ENCODE peak calls at places on chromosomes 2 and 18, in nine cellular contexts. One of them, this sample, is unnamed. For H3K4me1, the result is how much of the 10 kb centered on the place peaks cover.

GRCh38 chr2:69945447-69945846 is 16.0 kb downstream of the ASPRV1 start:
- DNase-seq in Karpas-422: no peak
- DNase-seq in hepatocyte: no peak
- DNase-seq in mesendoderm: no peak
- DNase-seq in mammary epithelial cell: peak
- DNase-seq in kidney: peak
- DNase-seq in GM23338: no peak
- DNase-seq in endodermal cell: no peak
- DNase-seq in uterus: no peak
- DNase-seq in this sample: no peak

GRCh38 chr2:35978218-35978617 is 377.4 kb upstream of the CRIM1 start:
- DNase-seq in uterus: no peak
- DNase-seq in GM23338: no peak
- DNase-seq in mammary epithelial cell: no peak
- DNase-seq in kidney: no peak
- DNase-seq in mesendoderm: no peak
- DNase-seq in endodermal cell: no peak
- DNase-seq in hepatocyte: no peak
- DNase-seq in Karpas-422: no peak
- DNase-seq in this sample: no peak

GRCh38 chr2:207133862-207134519 is 31.8 kb downstream of the KLF7 start:
- DNase-seq in kidney: peak
- DNase-seq in mesendoderm: peak
- DNase-seq in uterus: peak
- DNase-seq in GM23338: peak
- DNase-seq in endodermal cell: no peak
- DNase-seq in hepatocyte: peak
- DNase-seq in Karpas-422: no peak
- DNase-seq in mammary epithelial cell: no peak
- DNase-seq in this sample: peak

GRCh38 chr18:77209587-77209986 is 40.1 kb upstream of the GALR1 start:
- DNase-seq in hepatocyte: no peak
- DNase-seq in mammary epithelial cell: no peak
- DNase-seq in GM23338: no peak
- DNase-seq in endodermal cell: no peak
- DNase-seq in Karpas-422: no peak
- DNase-seq in uterus: no peak
- DNase-seq in mesendoderm: no peak
- DNase-seq in kidney: peak
- DNase-seq in this sample: no peak

GRCh38 chr18:73752546-73752945 is 395.1 kb downstream of the FBXO15 start:
- DNase-seq in uterus: no peak
- DNase-seq in GM23338: no peak
- DNase-seq in kidney: no peak
- DNase-seq in hepatocyte: no peak
- DNase-seq in mammary epithelial cell: peak
- DNase-seq in mesendoderm: no peak
- DNase-seq in Karpas-422: no peak
- DNase-seq in endodermal cell: no peak
- DNase-seq in this sample: no peak

GRCh38 chr2:240913810-240914644 is 7.9 kb downstream of the CROCC2 start:
- DNase-seq in uterus: peak
- DNase-seq in mesendoderm: peak
- DNase-seq in GM23338: peak
- DNase-seq in endodermal cell: peak
- DNase-seq in kidney: peak
- DNase-seq in hepatocyte: peak
- DNase-seq in Karpas-422: peak
- DNase-seq in mammary epithelial cell: no peak
- DNase-seq in this sample: peak

GRCh38 chr2:215868886-215869285 is 144.5 kb downstream of the MREG start:
- DNase-seq in endodermal cell: no peak
- DNase-seq in uterus: no peak
- DNase-seq in mammary epithelial cell: no peak
- DNase-seq in mesendoderm: no peak
- DNase-seq in GM23338: no peak
- DNase-seq in hepatocyte: no peak
- DNase-seq in kidney: no peak
- DNase-seq in Karpas-422: no peak
- DNase-seq in this sample: no peak

GRCh38 chr2:68185541-68186164 is 28.0 kb downstream of the PNO1 start:
- DNase-seq in mammary epithelial cell: peak
- DNase-seq in hepatocyte: peak
- DNase-seq in kidney: no peak
- DNase-seq in GM23338: peak
- DNase-seq in Karpas-422: peak
- DNase-seq in uterus: no peak
- DNase-seq in endodermal cell: peak
- DNase-seq in mesendoderm: peak
- DNase-seq in this sample: peak

GRCh38 chr18:41967680-41968079 is 12.6 kb downstream of the PIK3C3 start:
- DNase-seq in GM23338: no peak
- DNase-seq in mesendoderm: no peak
- DNase-seq in kidney: no peak
- DNase-seq in hepatocyte: no peak
- DNase-seq in mammary epithelial cell: no peak
- DNase-seq in Karpas-422: no peak
- DNase-seq in uterus: no peak
- DNase-seq in endodermal cell: no peak
- DNase-seq in this sample: no peak

GRCh38 chr2:101574622-101575021 is 99.7 kb upstream of the RFX8 start:
- DNase-seq in uterus: no peak
- DNase-seq in GM23338: no peak
- DNase-seq in endodermal cell: no peak
- DNase-seq in kidney: no peak
- DNase-seq in hepatocyte: no peak
- DNase-seq in mammary epithelial cell: no peak
- DNase-seq in Karpas-422: no peak
- DNase-seq in mesendoderm: peak
- DNase-seq in this sample: no peak

GRCh38 chr2:62527478-62528210 is 21.6 kb upstream of the TMEM17 start:
- DNase-seq in mesendoderm: no peak
- DNase-seq in kidney: no peak
- DNase-seq in Karpas-422: no peak
- DNase-seq in endodermal cell: no peak
- DNase-seq in uterus: no peak
- DNase-seq in GM23338: no peak
- DNase-seq in hepatocyte: no peak
- DNase-seq in mammary epithelial cell: no peak
- DNase-seq in this sample: no peak

GRCh38 chr18:62737474-62737873 is 22.1 kb downstream of the PHLPP1 start:
- DNase-seq in Karpas-422: no peak
- DNase-seq in uterus: no peak
- DNase-seq in GM23338: peak
- DNase-seq in mammary epithelial cell: no peak
- DNase-seq in kidney: no peak
- DNase-seq in mesendoderm: peak
- DNase-seq in endodermal cell: no peak
- DNase-seq in hepatocyte: no peak
- DNase-seq in this sample: no peak

GRCh38 chr18:62741584-62741983 is 26.2 kb downstream of the PHLPP1 start:
- DNase-seq in hepatocyte: peak
- DNase-seq in Karpas-422: no peak
- DNase-seq in GM23338: no peak
- DNase-seq in mesendoderm: no peak
- DNase-seq in mammary epithelial cell: no peak
- DNase-seq in uterus: no peak
- DNase-seq in kidney: no peak
- DNase-seq in endodermal cell: no peak
- DNase-seq in this sample: no peak

GRCh38 chr18:62741118-62741566 is 25.8 kb downstream of the PHLPP1 start:
- DNase-seq in GM23338: peak
- DNase-seq in endodermal cell: no peak
- DNase-seq in uterus: peak
- DNase-seq in Karpas-422: peak
- DNase-seq in mesendoderm: peak
- DNase-seq in kidney: no peak
- DNase-seq in mammary epithelial cell: peak
- DNase-seq in hepatocyte: peak
- DNase-seq in this sample: peak

GRCh38 chr18:62738638-62739037 is 23.3 kb downstream of the PHLPP1 start:
- DNase-seq in endodermal cell: no peak
- DNase-seq in hepatocyte: no peak
- DNase-seq in Karpas-422: no peak
- DNase-seq in mesendoderm: no peak
- DNase-seq in kidney: no peak
- DNase-seq in mammary epithelial cell: no peak
- DNase-seq in uterus: no peak
- DNase-seq in GM23338: no peak
- DNase-seq in this sample: no peak

DNA sequence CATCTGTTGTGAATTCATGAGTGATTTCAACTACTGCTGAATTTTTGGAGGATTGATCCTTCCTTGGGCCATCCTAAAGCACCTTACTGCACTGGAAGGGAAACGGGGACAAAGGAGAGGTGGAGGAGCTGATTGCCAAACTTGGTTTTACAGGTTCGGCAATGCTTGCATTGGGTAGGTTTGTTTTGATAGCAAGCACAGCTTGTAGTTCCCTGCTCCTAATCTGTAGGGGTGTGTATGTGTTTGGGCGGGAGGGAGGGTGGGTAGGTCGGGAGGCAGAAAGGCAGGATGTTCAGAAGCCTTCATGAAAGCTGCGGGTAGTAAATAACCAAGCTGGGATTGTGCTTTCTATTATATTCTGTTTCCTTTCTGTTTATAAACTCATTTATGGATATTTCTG is 24.6 kb downstream of the PHLPP1 start:
- DNase-seq in GM23338: no peak
- DNase-seq in kidney: no peak
- DNase-seq in Karpas-422: no peak
- DNase-seq in mesendoderm: no peak
- DNase-seq in uterus: no peak
- DNase-seq in hepatocyte: no peak
- DNase-seq in endodermal cell: no peak
- DNase-seq in mammary epithelial cell: no peak
- DNase-seq in this sample: no peak
- H3K27ac ChIP-seq in GM23338: peak
- H3K27ac ChIP-seq in kidney: no peak
- H3K27ac ChIP-seq in Karpas-422: no peak
- H3K27ac ChIP-seq in mesendoderm: no peak
- H3K27ac ChIP-seq in uterus: peak
- H3K27ac ChIP-seq in hepatocyte: peak
- H3K27ac ChIP-seq in endodermal cell: no peak
- H3K27ac ChIP-seq in mammary epithelial cell: no peak
- H3K27ac ChIP-seq in this sample: peak

GRCh38 chr2:134668821-134669220 is 50.0 kb downstream of the TMEM163 start:
- DNase-seq in kidney: no peak
- DNase-seq in endodermal cell: peak
- DNase-seq in Karpas-422: no peak
- DNase-seq in mesendoderm: no peak
- DNase-seq in GM23338: no peak
- DNase-seq in uterus: no peak
- DNase-seq in hepatocyte: no peak
- DNase-seq in mammary epithelial cell: no peak
- DNase-seq in this sample: peak

GRCh38 chr2:134669731-134670669 is 48.8 kb downstream of the TMEM163 start:
- DNase-seq in hepatocyte: no peak
- DNase-seq in GM23338: no peak
- DNase-seq in Karpas-422: no peak
- DNase-seq in mesendoderm: no peak
- DNase-seq in kidney: peak
- DNase-seq in mammary epithelial cell: no peak
- DNase-seq in endodermal cell: peak
- DNase-seq in uterus: no peak
- DNase-seq in this sample: peak

GRCh38 chr2:134667541-134667940 is 51.3 kb downstream of the TMEM163 start:
- DNase-seq in kidney: no peak
- DNase-seq in endodermal cell: no peak
- DNase-seq in GM23338: no peak
- DNase-seq in Karpas-422: no peak
- DNase-seq in hepatocyte: no peak
- DNase-seq in mesendoderm: no peak
- DNase-seq in mammary epithelial cell: no peak
- DNase-seq in uterus: no peak
- DNase-seq in this sample: no peak

GRCh38 chr2:134665729-134666506 is 52.9 kb downstream of the TMEM163 start:
- DNase-seq in kidney: no peak
- DNase-seq in endodermal cell: no peak
- DNase-seq in uterus: no peak
- DNase-seq in GM23338: no peak
- DNase-seq in Karpas-422: no peak
- DNase-seq in mammary epithelial cell: no peak
- DNase-seq in mesendoderm: no peak
- DNase-seq in hepatocyte: no peak
- DNase-seq in this sample: no peak

DNA sequence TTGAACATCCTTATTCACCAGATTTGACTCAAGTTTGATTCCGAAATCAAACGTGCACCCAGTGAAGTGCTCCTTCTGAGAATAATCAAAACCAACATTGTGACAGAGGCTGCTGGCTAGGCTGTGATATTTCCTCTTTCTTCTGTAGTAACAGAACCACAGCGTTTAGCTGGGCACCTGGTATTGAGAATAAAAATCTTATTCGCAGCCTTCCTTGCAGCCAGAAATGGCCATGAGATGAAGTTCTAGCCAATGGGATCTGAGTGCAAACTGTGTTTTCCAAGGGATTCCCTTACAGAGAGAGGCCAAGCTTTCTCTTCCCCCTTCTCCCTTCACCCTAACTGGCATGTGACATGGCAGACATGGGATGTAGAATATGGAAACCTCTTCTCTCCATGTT is 51.7 kb downstream of the TMEM163 start:
- DNase-seq in uterus: no peak
- DNase-seq in Karpas-422: no peak
- DNase-seq in GM23338: no peak
- DNase-seq in mesendoderm: no peak
- DNase-seq in endodermal cell: no peak
- DNase-seq in mammary epithelial cell: no peak
- DNase-seq in kidney: no peak
- DNase-seq in hepatocyte: no peak
- DNase-seq in this sample: no peak
- H3K4me1 ChIP-seq in uterus: under half
- H3K4me1 ChIP-seq in Karpas-422: under half
- H3K4me1 ChIP-seq in GM23338: under half
- H3K4me1 ChIP-seq in mesendoderm: under half
- H3K4me1 ChIP-seq in endodermal cell: under half
- H3K4me1 ChIP-seq in mammary epithelial cell: under half
- H3K4me1 ChIP-seq in kidney: under half
- H3K4me1 ChIP-seq in hepatocyte: under half
- H3K4me1 ChIP-seq in this sample: half or more

GRCh38 chr2:100291152-100291970 is 30.9 kb downstream of the LONRF2 start:
- DNase-seq in kidney: no peak
- DNase-seq in Karpas-422: peak
- DNase-seq in hepatocyte: peak
- DNase-seq in uterus: peak
- DNase-seq in mammary epithelial cell: peak
- DNase-seq in mesendoderm: peak
- DNase-seq in GM23338: no peak
- DNase-seq in endodermal cell: peak
- DNase-seq in this sample: peak
- H3K27ac ChIP-seq in kidney: no peak
- H3K27ac ChIP-seq in Karpas-422: no peak
- H3K27ac ChIP-seq in hepatocyte: peak
- H3K27ac ChIP-seq in uterus: peak
- H3K27ac ChIP-seq in mammary epithelial cell: peak
- H3K27ac ChIP-seq in mesendoderm: no peak
- H3K27ac ChIP-seq in GM23338: no peak
- H3K27ac ChIP-seq in endodermal cell: peak
- H3K27ac ChIP-seq in this sample: peak

DNA sequence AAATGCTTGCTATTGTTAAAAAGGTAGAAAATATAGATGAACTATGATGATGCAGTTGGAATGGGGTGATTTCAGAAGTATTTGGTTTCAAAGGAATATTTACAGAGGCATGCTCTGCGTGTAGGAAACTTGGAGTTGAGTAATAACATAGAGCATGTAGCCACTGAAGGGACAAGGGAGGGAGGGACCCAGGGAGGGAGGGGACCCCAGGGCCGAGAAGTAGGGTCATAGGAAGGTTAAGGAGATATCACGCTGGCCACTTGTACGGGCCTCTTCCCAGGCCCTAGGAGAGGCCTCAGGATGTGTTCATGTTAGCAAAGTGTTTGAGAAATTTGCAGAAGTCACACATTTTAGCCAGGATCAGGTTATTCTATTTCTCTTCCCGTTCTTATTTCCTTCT is 17.0 kb upstream of the ACKR3 start:
- DNase-seq in Karpas-422: no peak
- DNase-seq in mammary epithelial cell: no peak
- DNase-seq in endodermal cell: no peak
- DNase-seq in mesendoderm: no peak
- DNase-seq in hepatocyte: no peak
- DNase-seq in GM23338: no peak
- DNase-seq in kidney: no peak
- DNase-seq in uterus: no peak
- DNase-seq in this sample: no peak
- H3K4me1 ChIP-seq in Karpas-422: under half
- H3K4me1 ChIP-seq in mammary epithelial cell: under half
- H3K4me1 ChIP-seq in endodermal cell: under half
- H3K4me1 ChIP-seq in mesendoderm: under half
- H3K4me1 ChIP-seq in hepatocyte: under half
- H3K4me1 ChIP-seq in GM23338: under half
- H3K4me1 ChIP-seq in kidney: under half
- H3K4me1 ChIP-seq in uterus: under half
- H3K4me1 ChIP-seq in this sample: under half

This sample was measured in body of pancreas.